ENCODE peak calls at places on chromosomes 11 and 22, in nine cellular contexts. One of them, this sample, is unnamed.

GRCh38 chr11:77517226-77517625 is 43.3 kb upstream of the PAK1 start:
- DNase-seq in cardiac fibroblast: no peak
- DNase-seq in gastrocnemius medialis: no peak
- DNase-seq in CD8-positive, alpha-beta T cell: no peak
- DNase-seq in kidney: no peak
- DNase-seq in HFF-Myc: no peak
- DNase-seq in Caco-2: no peak
- DNase-seq in pancreas: no peak
- DNase-seq in GM12865: no peak
- DNase-seq in this sample: no peak

GRCh38 chr22:49188091-49188490 is 639.6 kb downstream of the BRD1 start:
- DNase-seq in cardiac fibroblast: no peak
- DNase-seq in gastrocnemius medialis: no peak
- DNase-seq in CD8-positive, alpha-beta T cell: no peak
- DNase-seq in kidney: peak
- DNase-seq in HFF-Myc: no peak
- DNase-seq in Caco-2: no peak
- DNase-seq in pancreas: no peak
- DNase-seq in GM12865: no peak
- DNase-seq in this sample: no peak

GRCh38 chr11:22193348-22194051 is 615 bp downstream of the ANO5 start:
- DNase-seq in cardiac fibroblast: no peak
- DNase-seq in gastrocnemius medialis: peak
- DNase-seq in CD8-positive, alpha-beta T cell: no peak
- DNase-seq in kidney: peak
- DNase-seq in HFF-Myc: no peak
- DNase-seq in Caco-2: no peak
- DNase-seq in pancreas: peak
- DNase-seq in GM12865: peak
- DNase-seq in this sample: no peak

GRCh38 chr22:37115032-37115431 is 5.5 kb upstream of the TMPRSS6 start:
- DNase-seq in cardiac fibroblast: no peak
- DNase-seq in gastrocnemius medialis: no peak
- DNase-seq in CD8-positive, alpha-beta T cell: no peak
- DNase-seq in kidney: no peak
- DNase-seq in HFF-Myc: no peak
- DNase-seq in Caco-2: no peak
- DNase-seq in pancreas: no peak
- DNase-seq in GM12865: no peak
- DNase-seq in this sample: no peak

GRCh38 chr11:80307676-80308075 is 866.8 kb upstream of the TENM4 start:
- DNase-seq in cardiac fibroblast: no peak
- DNase-seq in gastrocnemius medialis: no peak
- DNase-seq in CD8-positive, alpha-beta T cell: no peak
- DNase-seq in kidney: no peak
- DNase-seq in HFF-Myc: no peak
- DNase-seq in Caco-2: no peak
- DNase-seq in pancreas: no peak
- DNase-seq in GM12865: no peak
- DNase-seq in this sample: no peak

GRCh38 chr11:76512851-76513653 is 68.2 kb downstream of the EMSY start:
- DNase-seq in cardiac fibroblast: peak
- DNase-seq in gastrocnemius medialis: no peak
- DNase-seq in CD8-positive, alpha-beta T cell: no peak
- DNase-seq in kidney: no peak
- DNase-seq in HFF-Myc: peak
- DNase-seq in Caco-2: peak
- DNase-seq in pancreas: no peak
- DNase-seq in GM12865: peak
- DNase-seq in this sample: no peak

GRCh38 chr11:72579816-72580647 is 94.2 kb downstream of the PDE2A start:
- DNase-seq in cardiac fibroblast: no peak
- DNase-seq in gastrocnemius medialis: peak
- DNase-seq in CD8-positive, alpha-beta T cell: no peak
- DNase-seq in kidney: peak
- DNase-seq in HFF-Myc: no peak
- DNase-seq in Caco-2: no peak
- DNase-seq in pancreas: peak
- DNase-seq in GM12865: no peak
- DNase-seq in this sample: no peak

GRCh38 chr11:99505831-99506230 is 485.1 kb downstream of the CNTN5 start:
- DNase-seq in cardiac fibroblast: no peak
- DNase-seq in gastrocnemius medialis: no peak
- DNase-seq in CD8-positive, alpha-beta T cell: no peak
- DNase-seq in kidney: no peak
- DNase-seq in HFF-Myc: no peak
- DNase-seq in Caco-2: no peak
- DNase-seq in pancreas: no peak
- DNase-seq in GM12865: no peak
- DNase-seq in this sample: no peak

GRCh38 chr22:49056301-49056700 is 771.4 kb downstream of the BRD1 start:
- DNase-seq in cardiac fibroblast: no peak
- DNase-seq in gastrocnemius medialis: no peak
- DNase-seq in CD8-positive, alpha-beta T cell: no peak
- DNase-seq in kidney: no peak
- DNase-seq in HFF-Myc: no peak
- DNase-seq in Caco-2: no peak
- DNase-seq in pancreas: no peak
- DNase-seq in GM12865: no peak
- DNase-seq in this sample: no peak

GRCh38 chr11:43699879-43700278 is 19.3 kb downstream of the HSD17B12 start:
- DNase-seq in cardiac fibroblast: no peak
- DNase-seq in gastrocnemius medialis: no peak
- DNase-seq in CD8-positive, alpha-beta T cell: no peak
- DNase-seq in kidney: no peak
- DNase-seq in HFF-Myc: no peak
- DNase-seq in Caco-2: no peak
- DNase-seq in pancreas: no peak
- DNase-seq in GM12865: no peak
- DNase-seq in this sample: no peak

GRCh38 chr11:133269272-133269671 is 263.0 kb downstream of the OPCML start:
- DNase-seq in cardiac fibroblast: no peak
- DNase-seq in gastrocnemius medialis: no peak
- DNase-seq in CD8-positive, alpha-beta T cell: no peak
- DNase-seq in kidney: no peak
- DNase-seq in HFF-Myc: no peak
- DNase-seq in Caco-2: no peak
- DNase-seq in pancreas: no peak
- DNase-seq in GM12865: peak
- DNase-seq in this sample: no peak

GRCh38 chr11:110809800-110810199 is 97.6 kb upstream of the ARHGAP20 start:
- DNase-seq in cardiac fibroblast: no peak
- DNase-seq in gastrocnemius medialis: no peak
- DNase-seq in CD8-positive, alpha-beta T cell: no peak
- DNase-seq in kidney: no peak
- DNase-seq in HFF-Myc: no peak
- DNase-seq in Caco-2: no peak
- DNase-seq in pancreas: no peak
- DNase-seq in GM12865: no peak
- DNase-seq in this sample: no peak

GRCh38 chr22:17441326-17441725 is 72.1 kb downstream of the CECR2 start:
- DNase-seq in cardiac fibroblast: no peak
- DNase-seq in gastrocnemius medialis: no peak
- DNase-seq in CD8-positive, alpha-beta T cell: no peak
- DNase-seq in kidney: no peak
- DNase-seq in HFF-Myc: no peak
- DNase-seq in Caco-2: no peak
- DNase-seq in pancreas: no peak
- DNase-seq in GM12865: no peak
- DNase-seq in this sample: no peak

GRCh38 chr11:116101737-116102275 is 597.6 kb upstream of the CADM1 start:
- DNase-seq in cardiac fibroblast: no peak
- DNase-seq in gastrocnemius medialis: no peak
- DNase-seq in CD8-positive, alpha-beta T cell: no peak
- DNase-seq in kidney: no peak
- DNase-seq in HFF-Myc: no peak
- DNase-seq in Caco-2: no peak
- DNase-seq in pancreas: no peak
- DNase-seq in GM12865: no peak
- DNase-seq in this sample: no peak

GRCh38 chr11:70270877-70271634 is 566 bp downstream of the PPFIA1 start:
- DNase-seq in cardiac fibroblast: peak
- DNase-seq in gastrocnemius medialis: peak
- DNase-seq in CD8-positive, alpha-beta T cell: peak
- DNase-seq in kidney: peak
- DNase-seq in HFF-Myc: no peak
- DNase-seq in Caco-2: peak
- DNase-seq in pancreas: peak
- DNase-seq in GM12865: peak
- DNase-seq in this sample: peak

GRCh38 chr22:25829808-25830777 is 88.1 kb downstream of the MYO18B start:
- DNase-seq in cardiac fibroblast: no peak
- DNase-seq in gastrocnemius medialis: peak
- DNase-seq in CD8-positive, alpha-beta T cell: no peak
- DNase-seq in kidney: no peak
- DNase-seq in HFF-Myc: no peak
- DNase-seq in Caco-2: no peak
- DNase-seq in pancreas: no peak
- DNase-seq in GM12865: no peak
- DNase-seq in this sample: no peak

GRCh38 chr11:78926633-78927347 is 352.1 kb upstream of the NARS2 start:
- DNase-seq in cardiac fibroblast: no peak
- DNase-seq in gastrocnemius medialis: no peak
- DNase-seq in CD8-positive, alpha-beta T cell: no peak
- DNase-seq in kidney: no peak
- DNase-seq in HFF-Myc: peak
- DNase-seq in Caco-2: no peak
- DNase-seq in pancreas: no peak
- DNase-seq in GM12865: no peak
- DNase-seq in this sample: no peak
- TF ChIP-seq CTCF in cardiac fibroblast: no peak
- TF ChIP-seq CTCF in gastrocnemius medialis: no peak
- TF ChIP-seq CTCF in CD8-positive, alpha-beta T cell: no peak
- TF ChIP-seq CTCF in kidney: no peak
- TF ChIP-seq CTCF in HFF-Myc: no peak
- TF ChIP-seq CTCF in Caco-2: no peak
- TF ChIP-seq CTCF in pancreas: no peak
- TF ChIP-seq CTCF in GM12865: no peak
- TF ChIP-seq CTCF in this sample: no peak

GRCh38 chr11:14773755-14774154 is 118.3 kb downstream of the CYP2R1 start:
- DNase-seq in cardiac fibroblast: peak
- DNase-seq in gastrocnemius medialis: no peak
- DNase-seq in CD8-positive, alpha-beta T cell: no peak
- DNase-seq in kidney: no peak
- DNase-seq in HFF-Myc: no peak
- DNase-seq in Caco-2: peak
- DNase-seq in pancreas: no peak
- DNase-seq in GM12865: no peak
- DNase-seq in this sample: no peak
- TF ChIP-seq CTCF in cardiac fibroblast: peak
- TF ChIP-seq CTCF in gastrocnemius medialis: no peak
- TF ChIP-seq CTCF in CD8-positive, alpha-beta T cell: peak
- TF ChIP-seq CTCF in kidney: no peak
- TF ChIP-seq CTCF in HFF-Myc: peak
- TF ChIP-seq CTCF in Caco-2: peak
- TF ChIP-seq CTCF in pancreas: no peak
- TF ChIP-seq CTCF in GM12865: peak
- TF ChIP-seq CTCF in this sample: peak

DNA sequence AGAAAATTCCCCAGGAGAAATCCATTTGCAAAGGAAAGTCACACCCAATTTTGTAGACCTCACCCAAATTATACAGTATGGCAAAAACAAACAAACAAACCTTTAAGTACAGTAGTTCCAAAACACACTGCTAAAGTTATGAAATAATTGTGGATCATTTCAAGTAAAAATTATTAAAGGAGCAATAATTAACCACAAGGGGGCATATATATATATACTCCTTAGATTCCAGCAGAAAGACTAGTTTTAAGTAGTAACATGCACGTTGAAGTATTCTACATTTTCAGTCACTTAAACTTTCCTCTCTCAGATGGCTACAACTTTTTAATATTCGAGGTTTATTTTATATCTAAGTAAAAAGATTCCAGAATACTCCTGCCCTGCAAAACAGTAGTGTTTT is 26.8 kb downstream of the RNF141 start:
- DNase-seq in cardiac fibroblast: peak
- DNase-seq in gastrocnemius medialis: no peak
- DNase-seq in CD8-positive, alpha-beta T cell: no peak
- DNase-seq in kidney: no peak
- DNase-seq in HFF-Myc: no peak
- DNase-seq in Caco-2: no peak
- DNase-seq in pancreas: no peak
- DNase-seq in GM12865: no peak
- DNase-seq in this sample: no peak
- TF ChIP-seq CTCF in cardiac fibroblast: peak
- TF ChIP-seq CTCF in gastrocnemius medialis: no peak
- TF ChIP-seq CTCF in CD8-positive, alpha-beta T cell: no peak
- TF ChIP-seq CTCF in kidney: no peak
- TF ChIP-seq CTCF in HFF-Myc: no peak
- TF ChIP-seq CTCF in Caco-2: peak
- TF ChIP-seq CTCF in pancreas: no peak
- TF ChIP-seq CTCF in GM12865: no peak
- TF ChIP-seq CTCF in this sample: no peak

GRCh38 chr22:46242023-46242422 is 8.1 kb downstream of the CDPF1 start:
- DNase-seq in cardiac fibroblast: no peak
- DNase-seq in gastrocnemius medialis: no peak
- DNase-seq in CD8-positive, alpha-beta T cell: no peak
- DNase-seq in kidney: no peak
- DNase-seq in HFF-Myc: no peak
- DNase-seq in Caco-2: no peak
- DNase-seq in pancreas: no peak
- DNase-seq in GM12865: no peak
- DNase-seq in this sample: no peak

GRCh38 chr22:46247443-46247975 is 2.6 kb downstream of the CDPF1 start:
- DNase-seq in cardiac fibroblast: no peak
- DNase-seq in gastrocnemius medialis: no peak
- DNase-seq in CD8-positive, alpha-beta T cell: no peak
- DNase-seq in kidney: no peak
- DNase-seq in HFF-Myc: no peak
- DNase-seq in Caco-2: no peak
- DNase-seq in pancreas: peak
- DNase-seq in GM12865: no peak
- DNase-seq in this sample: no peak

GRCh38 chr22:46246178-46246577 is 3.9 kb downstream of the CDPF1 start:
- DNase-seq in cardiac fibroblast: no peak
- DNase-seq in gastrocnemius medialis: no peak
- DNase-seq in CD8-positive, alpha-beta T cell: no peak
- DNase-seq in kidney: no peak
- DNase-seq in HFF-Myc: no peak
- DNase-seq in Caco-2: no peak
- DNase-seq in pancreas: no peak
- DNase-seq in GM12865: no peak
- DNase-seq in this sample: no peak

GRCh38 chr22:46244771-46245170 is 5.3 kb downstream of the CDPF1 start:
- DNase-seq in cardiac fibroblast: no peak
- DNase-seq in gastrocnemius medialis: no peak
- DNase-seq in CD8-positive, alpha-beta T cell: no peak
- DNase-seq in kidney: no peak
- DNase-seq in HFF-Myc: no peak
- DNase-seq in Caco-2: no peak
- DNase-seq in pancreas: no peak
- DNase-seq in GM12865: no peak
- DNase-seq in this sample: no peak

DNA sequence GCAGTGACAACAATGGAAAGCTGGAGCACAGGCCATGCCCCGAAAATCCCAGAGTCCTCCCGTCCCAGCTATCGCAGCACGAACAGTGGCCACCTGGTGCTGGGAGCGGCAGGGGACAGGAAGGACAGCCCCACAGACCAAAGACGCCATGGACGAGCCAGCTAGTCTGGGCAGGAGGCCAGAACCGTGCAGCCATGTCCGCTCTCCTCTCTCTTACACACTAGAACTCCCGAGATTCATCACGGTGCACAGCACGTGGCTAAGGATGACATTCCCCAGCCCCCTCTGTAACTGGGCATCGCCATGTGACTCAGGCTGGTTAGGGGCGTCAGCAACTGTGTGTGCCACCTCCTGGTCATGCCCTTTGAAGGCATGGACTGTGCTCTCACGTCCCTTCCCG is 4.6 kb downstream of the CDPF1 start:
- DNase-seq in cardiac fibroblast: peak
- DNase-seq in gastrocnemius medialis: peak
- DNase-seq in CD8-positive, alpha-beta T cell: no peak
- DNase-seq in kidney: peak
- DNase-seq in HFF-Myc: no peak
- DNase-seq in Caco-2: no peak
- DNase-seq in pancreas: no peak
- DNase-seq in GM12865: no peak
- DNase-seq in this sample: no peak
- TF ChIP-seq CTCF in cardiac fibroblast: no peak
- TF ChIP-seq CTCF in gastrocnemius medialis: no peak
- TF ChIP-seq CTCF in CD8-positive, alpha-beta T cell: no peak
- TF ChIP-seq CTCF in kidney: no peak
- TF ChIP-seq CTCF in HFF-Myc: no peak
- TF ChIP-seq CTCF in Caco-2: no peak
- TF ChIP-seq CTCF in pancreas: no peak
- TF ChIP-seq CTCF in GM12865: no peak
- TF ChIP-seq CTCF in this sample: no peak